ENCODE peak calls at places on chromosomes 6 and 20, in ten cellular contexts. G is endothelial cell of umbilical vein, D is psoas muscle, U is ovary, Y is IMR-90, K is mucosa of descending colon, E is suprapubic skin, C is stomach, M is Panc1, W is tibial nerve. O is an unnamed sample.

GRCh38 chr20:50191566-50192363 is 1.1 kb downstream of the CEBPB start:
- DNase-seq in G (peak; percentile 68), D (peak; percentile 76), U (peak; percentile 71), Y (peak; percentile 28), K (peak; percentile 80), E (peak; percentile 83), C (peak; percentile 47), M (no peak), W (no peak), O (no peak)

GRCh38 chr6:129513471-129513870 is 196.5 kb downstream of the ARHGAP18 start:
- DNase-seq in G (no peak), D (no peak), U (no peak), Y (peak; percentile 72), K (no peak), E (no peak), C (no peak), M (no peak), W (no peak), O (no peak)

GRCh38 chr6:117906905-117907599 is at the start of gene SLC35F1:
- DNase-seq in G (peak; percentile 31), D (peak; percentile 58), U (peak; percentile 13), Y (peak; percentile 1), K (peak; percentile 40), E (no peak), C (peak; percentile 40), M (no peak), W (no peak), O (no peak)

GRCh38 chr6:18395177-18395850 is 8.2 kb downstream of the RNF144B start:
- DNase-seq in G (no peak), D (no peak), U (no peak), Y (no peak), K (no peak), E (no peak), C (no peak), M (no peak), W (no peak), O (no peak)

GRCh38 chr6:33450434-33450833 is 3.9 kb upstream of the ZBTB9 start:
- DNase-seq in G (no peak), D (no peak), U (no peak), Y (no peak), K (no peak), E (no peak), C (no peak), M (no peak), W (no peak), O (no peak)

GRCh38 chr20:15131176-15131575 is 793.8 kb upstream of the FLRT3 start:
- DNase-seq in G (no peak), D (no peak), U (no peak), Y (no peak), K (no peak), E (no peak), C (no peak), M (no peak), W (no peak), O (no peak)

GRCh38 chr20:46375771-46376170 is 30.6 kb downstream of the ELMO2 start:
- DNase-seq in G (no peak), D (no peak), U (no peak), Y (peak; percentile 39), K (no peak), E (no peak), C (no peak), M (no peak), W (no peak), O (no peak)

GRCh38 chr6:22147983-22148797 is 148.6 kb downstream of the PRL start:
- DNase-seq in G (peak; percentile 84), D (no peak), U (no peak), Y (peak; percentile 92), K (peak; percentile 15), E (no peak), C (no peak), M (no peak), W (no peak), O (no peak)

GRCh38 chr6:3162565-3163247 is 5.4 kb upstream of the TUBB2A start:
- DNase-seq in G (peak; percentile 70), D (peak; percentile 83), U (peak; percentile 59), Y (peak; percentile 71), K (peak; percentile 85), E (no peak), C (peak; percentile 76), M (no peak), W (peak; percentile 37), O (peak; percentile 77)

GRCh38 chr20:3559637-3560036 is 88.8 kb downstream of the ATRN start:
- DNase-seq in G (peak; percentile 11), D (no peak), U (no peak), Y (no peak), K (no peak), E (no peak), C (no peak), M (no peak), W (no peak), O (no peak)

GRCh38 chr6:43980004-43980795 is 147.1 kb downstream of the MRPL14 start:
- DNase-seq in G (no peak), D (no peak), U (no peak), Y (no peak), K (no peak), E (peak; percentile 58), C (no peak), M (no peak), W (no peak), O (no peak)

GRCh38 chr20:46984391-46984790 is 89.7 kb downstream of the EYA2 start:
- DNase-seq in G (no peak), D (no peak), U (no peak), Y (peak; percentile 31), K (no peak), E (no peak), C (peak; percentile 46), M (no peak), W (no peak), O (no peak)

GRCh38 chr6:52984247-52984646 is 10.8 kb downstream of the GSTA4 start:
- DNase-seq in G (no peak), D (no peak), U (no peak), Y (no peak), K (no peak), E (no peak), C (no peak), M (no peak), W (no peak), O (no peak)

GRCh38 chr6:33249732-33250625 is 21.7 kb downstream of the VPS52 start:
- DNase-seq in G (peak; percentile 52), D (peak; percentile 63), U (peak; percentile 41), Y (peak; percentile 88), K (peak; percentile 53), E (no peak), C (no peak), M (no peak), W (no peak), O (no peak)

GRCh38 chr6:125983246-125983945 is 2.9 kb upstream of the TRMT11 start:
- DNase-seq in G (peak; percentile 18), D (no peak), U (no peak), Y (peak; percentile 91), K (no peak), E (no peak), C (no peak), M (no peak), W (no peak), O (no peak)

GRCh38 chr20:36818185-36818584 is 44.6 kb upstream of the DSN1 start:
- DNase-seq in G (no peak), D (no peak), U (no peak), Y (no peak), K (no peak), E (no peak), C (no peak), M (no peak), W (no peak), O (no peak)

GRCh38 chr20:31987744-31988143 is 19.8 kb downstream of the XKR7 start:
- DNase-seq in G (no peak), D (no peak), U (no peak), Y (no peak), K (no peak), E (no peak), C (no peak), M (peak; percentile 59), W (no peak), O (no peak)

GRCh38 chr6:137657351-137657911 is 163.2 kb upstream of the OLIG3 start:
- DNase-seq in G (no peak), D (no peak), U (no peak), Y (no peak), K (no peak), E (no peak), C (no peak), M (no peak), W (no peak), O (no peak)
- H3K4me1 ChIP-seq in G (no peaks in the 10 kb centered on the region), D (no peaks in the 10 kb centered on the region), U (no peaks in the 10 kb centered on the region), Y (no peaks in the 10 kb centered on the region), K (peaks cover 6% of the 10 kb centered on the region), E (no peaks in the 10 kb centered on the region), C (peaks cover 26% of the 10 kb centered on the region), M (no peaks in the 10 kb centered on the region), W (no peaks in the 10 kb centered on the region), O (no peaks in the 10 kb centered on the region)

GRCh38 chr6:138087549-138087948 is 19.7 kb downstream of the PERP start:
- DNase-seq in G (no peak), D (no peak), U (no peak), Y (no peak), K (no peak), E (no peak), C (no peak), M (no peak), W (no peak), O (no peak)
- H3K4me3 ChIP-seq in G (no peak overlapping the region), D (no peak overlapping the region), U (no peak overlapping the region), Y (no peak overlapping the region), K (no peak overlapping the region), E (no peak overlapping the region), C (no peak overlapping the region), M (no peak overlapping the region), W (no peak overlapping the region), O (no peak overlapping the region)

GRCh38 chr20:23363257-23363649 is 1.3 kb downstream of the GZF1 start:
- DNase-seq in G (no peak), D (peak; percentile 67), U (no peak), Y (no peak), K (no peak), E (no peak), C (no peak), M (no peak), W (no peak), O (no peak)

GRCh38 chr20:23362392-23363256 is 642 bp downstream of the GZF1 start:
- DNase-seq in G (no peak), D (peak; percentile 77), U (no peak), Y (peak; percentile 28), K (no peak), E (no peak), C (peak; percentile 44), M (no peak), W (peak; percentile 21), O (no peak)

GRCh38 chr20:23358923-23359572 is 2.9 kb upstream of the GZF1 start:
- DNase-seq in G (no peak), D (no peak), U (no peak), Y (no peak), K (no peak), E (no peak), C (peak; percentile 68), M (no peak), W (no peak), O (no peak)

GRCh38 chr20:23361108-23361650 is 803 bp upstream of the GZF1 start:
- DNase-seq in G (no peak), D (no peak), U (no peak), Y (peak; percentile 24), K (no peak), E (no peak), C (no peak), M (no peak), W (no peak), O (no peak)

GRCh38 chr20:23361651-23362391 is at the start of gene GZF1:
- DNase-seq in G (peak; percentile 100), D (peak; percentile 99), U (peak; percentile 99), Y (peak; percentile 97), K (peak; percentile 99), E (peak; percentile 99), C (peak; percentile 99), M (peak; percentile 92), W (peak; percentile 95), O (peak; percentile 98)
- TF ChIP-seq CTCF in G (no peak), D (no peak), U (peak; percentile 58), Y (no peak), K (peak; percentile 18), E (peak; percentile 21), C (no peak), M (no peak), W (peak; percentile 77), O (no peak)

GRCh38 chr20:48826064-48826463 is 1.7 kb downstream of the PREX1 start:
- DNase-seq in G (no peak), D (no peak), U (no peak), Y (no peak), K (no peak), E (no peak), C (no peak), M (no peak), W (no peak), O (no peak)
- H3K4me1 ChIP-seq in G (peaks cover 38% of the 10 kb centered on the region), D (peaks cover 4% of the 10 kb centered on the region), U (peaks cover 3% of the 10 kb centered on the region), Y (peaks cover 5% of the 10 kb centered on the region), K (no peaks in the 10 kb centered on the region), E (peaks cover 42% of the 10 kb centered on the region), C (peaks cover 76% of the 10 kb centered on the region), M (peaks cover 44% of the 10 kb centered on the region), W (no peaks in the 10 kb centered on the region), O (peaks cover 23% of the 10 kb centered on the region)